ENCODE peak calls at places on chromosome 16, in ten cellular contexts. One of them, this sample, is unnamed.

GRCh38 chr16:2769100-2769529 is 8.0 kb downstream of the ELOB start:
- DNase-seq in stimulated activated CD4-positive, alpha-beta T cell treated with anti-CD3 and anti-CD28 coated beads, Interleukin-2, amount 100 ng/mL, for 24 hours: no peak
- DNase-seq in GM19239: no peak
- DNase-seq in AML-193: no peak
- DNase-seq in NCI-H2029: no peak
- DNase-seq in left cardiac atrium: peak
- DNase-seq in fibroblast of mammary gland: peak
- DNase-seq in OCI-LY7: no peak
- DNase-seq in kidney: peak
- DNase-seq in activated CD4-positive, alpha-beta T cell treated with anti-CD3 and anti-CD28 coated beads, Interleukin-2, amount 50 U/mL, for 48 hours: no peak
- DNase-seq in this sample: no peak

GRCh38 chr16:82999711-83000110 is 372.9 kb downstream of the CDH13 start:
- DNase-seq in stimulated activated CD4-positive, alpha-beta T cell treated with anti-CD3 and anti-CD28 coated beads, Interleukin-2, amount 100 ng/mL, for 24 hours: no peak
- DNase-seq in GM19239: no peak
- DNase-seq in AML-193: no peak
- DNase-seq in NCI-H2029: no peak
- DNase-seq in left cardiac atrium: no peak
- DNase-seq in fibroblast of mammary gland: no peak
- DNase-seq in OCI-LY7: no peak
- DNase-seq in kidney: no peak
- DNase-seq in activated CD4-positive, alpha-beta T cell treated with anti-CD3 and anti-CD28 coated beads, Interleukin-2, amount 50 U/mL, for 48 hours: no peak
- DNase-seq in this sample: no peak

GRCh38 chr16:82011199-82011641 is at the start of gene SDR42E1:
- DNase-seq in stimulated activated CD4-positive, alpha-beta T cell treated with anti-CD3 and anti-CD28 coated beads, Interleukin-2, amount 100 ng/mL, for 24 hours: peak
- DNase-seq in GM19239: peak
- DNase-seq in AML-193: no peak
- DNase-seq in NCI-H2029: peak
- DNase-seq in left cardiac atrium: peak
- DNase-seq in fibroblast of mammary gland: no peak
- DNase-seq in OCI-LY7: peak
- DNase-seq in kidney: peak
- DNase-seq in activated CD4-positive, alpha-beta T cell treated with anti-CD3 and anti-CD28 coated beads, Interleukin-2, amount 50 U/mL, for 48 hours: peak
- DNase-seq in this sample: peak

GRCh38 chr16:66135376-66135775 is 231.1 kb upstream of the CDH5 start:
- DNase-seq in stimulated activated CD4-positive, alpha-beta T cell treated with anti-CD3 and anti-CD28 coated beads, Interleukin-2, amount 100 ng/mL, for 24 hours: no peak
- DNase-seq in GM19239: no peak
- DNase-seq in AML-193: no peak
- DNase-seq in NCI-H2029: no peak
- DNase-seq in left cardiac atrium: peak
- DNase-seq in fibroblast of mammary gland: no peak
- DNase-seq in OCI-LY7: no peak
- DNase-seq in kidney: peak
- DNase-seq in activated CD4-positive, alpha-beta T cell treated with anti-CD3 and anti-CD28 coated beads, Interleukin-2, amount 50 U/mL, for 48 hours: no peak
- DNase-seq in this sample: no peak

GRCh38 chr16:70665806-70666735 is 19.7 kb downstream of the IL34 start:
- DNase-seq in stimulated activated CD4-positive, alpha-beta T cell treated with anti-CD3 and anti-CD28 coated beads, Interleukin-2, amount 100 ng/mL, for 24 hours: no peak
- DNase-seq in GM19239: no peak
- DNase-seq in AML-193: no peak
- DNase-seq in NCI-H2029: no peak
- DNase-seq in left cardiac atrium: no peak
- DNase-seq in fibroblast of mammary gland: no peak
- DNase-seq in OCI-LY7: no peak
- DNase-seq in kidney: peak
- DNase-seq in activated CD4-positive, alpha-beta T cell treated with anti-CD3 and anti-CD28 coated beads, Interleukin-2, amount 50 U/mL, for 48 hours: no peak
- DNase-seq in this sample: no peak

GRCh38 chr16:913817-914440 is 56.9 kb downstream of the LMF1 start:
- DNase-seq in stimulated activated CD4-positive, alpha-beta T cell treated with anti-CD3 and anti-CD28 coated beads, Interleukin-2, amount 100 ng/mL, for 24 hours: no peak
- DNase-seq in GM19239: no peak
- DNase-seq in AML-193: no peak
- DNase-seq in NCI-H2029: no peak
- DNase-seq in left cardiac atrium: no peak
- DNase-seq in fibroblast of mammary gland: no peak
- DNase-seq in OCI-LY7: no peak
- DNase-seq in kidney: no peak
- DNase-seq in activated CD4-positive, alpha-beta T cell treated with anti-CD3 and anti-CD28 coated beads, Interleukin-2, amount 50 U/mL, for 48 hours: no peak
- DNase-seq in this sample: no peak

GRCh38 chr16:77657016-77657415 is 65.3 kb upstream of the NUDT7 start:
- DNase-seq in stimulated activated CD4-positive, alpha-beta T cell treated with anti-CD3 and anti-CD28 coated beads, Interleukin-2, amount 100 ng/mL, for 24 hours: no peak
- DNase-seq in GM19239: no peak
- DNase-seq in AML-193: peak
- DNase-seq in NCI-H2029: no peak
- DNase-seq in left cardiac atrium: no peak
- DNase-seq in fibroblast of mammary gland: peak
- DNase-seq in OCI-LY7: no peak
- DNase-seq in kidney: no peak
- DNase-seq in activated CD4-positive, alpha-beta T cell treated with anti-CD3 and anti-CD28 coated beads, Interleukin-2, amount 50 U/mL, for 48 hours: no peak
- DNase-seq in this sample: no peak

GRCh38 chr16:11257131-11257938 is 1.3 kb upstream of the SOCS1 start:
- DNase-seq in stimulated activated CD4-positive, alpha-beta T cell treated with anti-CD3 and anti-CD28 coated beads, Interleukin-2, amount 100 ng/mL, for 24 hours: peak
- DNase-seq in GM19239: no peak
- DNase-seq in AML-193: peak
- DNase-seq in NCI-H2029: peak
- DNase-seq in left cardiac atrium: peak
- DNase-seq in fibroblast of mammary gland: peak
- DNase-seq in OCI-LY7: peak
- DNase-seq in kidney: peak
- DNase-seq in activated CD4-positive, alpha-beta T cell treated with anti-CD3 and anti-CD28 coated beads, Interleukin-2, amount 50 U/mL, for 48 hours: peak
- DNase-seq in this sample: peak

GRCh38 chr16:50246299-50247122 is 19.8 kb upstream of the ADCY7 start:
- DNase-seq in stimulated activated CD4-positive, alpha-beta T cell treated with anti-CD3 and anti-CD28 coated beads, Interleukin-2, amount 100 ng/mL, for 24 hours: no peak
- DNase-seq in GM19239: no peak
- DNase-seq in AML-193: no peak
- DNase-seq in NCI-H2029: no peak
- DNase-seq in left cardiac atrium: peak
- DNase-seq in fibroblast of mammary gland: no peak
- DNase-seq in OCI-LY7: no peak
- DNase-seq in kidney: peak
- DNase-seq in activated CD4-positive, alpha-beta T cell treated with anti-CD3 and anti-CD28 coated beads, Interleukin-2, amount 50 U/mL, for 48 hours: no peak
- DNase-seq in this sample: no peak

GRCh38 chr16:19542138-19542821 is 13.2 kb upstream of the VPS35L start:
- DNase-seq in stimulated activated CD4-positive, alpha-beta T cell treated with anti-CD3 and anti-CD28 coated beads, Interleukin-2, amount 100 ng/mL, for 24 hours: no peak
- DNase-seq in GM19239: no peak
- DNase-seq in AML-193: no peak
- DNase-seq in NCI-H2029: peak
- DNase-seq in left cardiac atrium: no peak
- DNase-seq in fibroblast of mammary gland: no peak
- DNase-seq in OCI-LY7: no peak
- DNase-seq in kidney: no peak
- DNase-seq in activated CD4-positive, alpha-beta T cell treated with anti-CD3 and anti-CD28 coated beads, Interleukin-2, amount 50 U/mL, for 48 hours: no peak
- DNase-seq in this sample: peak

GRCh38 chr16:4103741-4104140 is 12.5 kb downstream of the ADCY9 start:
- DNase-seq in stimulated activated CD4-positive, alpha-beta T cell treated with anti-CD3 and anti-CD28 coated beads, Interleukin-2, amount 100 ng/mL, for 24 hours: no peak
- DNase-seq in GM19239: no peak
- DNase-seq in AML-193: no peak
- DNase-seq in NCI-H2029: no peak
- DNase-seq in left cardiac atrium: no peak
- DNase-seq in fibroblast of mammary gland: no peak
- DNase-seq in OCI-LY7: no peak
- DNase-seq in kidney: no peak
- DNase-seq in activated CD4-positive, alpha-beta T cell treated with anti-CD3 and anti-CD28 coated beads, Interleukin-2, amount 50 U/mL, for 48 hours: no peak
- DNase-seq in this sample: no peak

GRCh38 chr16:25172831-25173230 is 43.9 kb upstream of the AQP8 start:
- DNase-seq in stimulated activated CD4-positive, alpha-beta T cell treated with anti-CD3 and anti-CD28 coated beads, Interleukin-2, amount 100 ng/mL, for 24 hours: no peak
- DNase-seq in GM19239: no peak
- DNase-seq in AML-193: no peak
- DNase-seq in NCI-H2029: no peak
- DNase-seq in left cardiac atrium: no peak
- DNase-seq in fibroblast of mammary gland: no peak
- DNase-seq in OCI-LY7: no peak
- DNase-seq in kidney: no peak
- DNase-seq in activated CD4-positive, alpha-beta T cell treated with anti-CD3 and anti-CD28 coated beads, Interleukin-2, amount 50 U/mL, for 48 hours: no peak
- DNase-seq in this sample: no peak

GRCh38 chr16:58503863-58504688 is 4.1 kb downstream of the NDRG4 start:
- DNase-seq in stimulated activated CD4-positive, alpha-beta T cell treated with anti-CD3 and anti-CD28 coated beads, Interleukin-2, amount 100 ng/mL, for 24 hours: no peak
- DNase-seq in GM19239: no peak
- DNase-seq in AML-193: no peak
- DNase-seq in NCI-H2029: no peak
- DNase-seq in left cardiac atrium: peak
- DNase-seq in fibroblast of mammary gland: no peak
- DNase-seq in OCI-LY7: no peak
- DNase-seq in kidney: peak
- DNase-seq in activated CD4-positive, alpha-beta T cell treated with anti-CD3 and anti-CD28 coated beads, Interleukin-2, amount 50 U/mL, for 48 hours: no peak
- DNase-seq in this sample: no peak

GRCh38 chr16:64455275-64455674 is 666.6 kb downstream of the CDH11 start:
- DNase-seq in stimulated activated CD4-positive, alpha-beta T cell treated with anti-CD3 and anti-CD28 coated beads, Interleukin-2, amount 100 ng/mL, for 24 hours: no peak
- DNase-seq in GM19239: no peak
- DNase-seq in AML-193: no peak
- DNase-seq in NCI-H2029: no peak
- DNase-seq in left cardiac atrium: no peak
- DNase-seq in fibroblast of mammary gland: peak
- DNase-seq in OCI-LY7: peak
- DNase-seq in kidney: no peak
- DNase-seq in activated CD4-positive, alpha-beta T cell treated with anti-CD3 and anti-CD28 coated beads, Interleukin-2, amount 50 U/mL, for 48 hours: no peak
- DNase-seq in this sample: no peak

GRCh38 chr16:370443-370842 is at the start of gene MRPL28:
- DNase-seq in stimulated activated CD4-positive, alpha-beta T cell treated with anti-CD3 and anti-CD28 coated beads, Interleukin-2, amount 100 ng/mL, for 24 hours: peak
- DNase-seq in GM19239: peak
- DNase-seq in AML-193: peak
- DNase-seq in NCI-H2029: peak
- DNase-seq in left cardiac atrium: peak
- DNase-seq in fibroblast of mammary gland: peak
- DNase-seq in OCI-LY7: peak
- DNase-seq in kidney: peak
- DNase-seq in activated CD4-positive, alpha-beta T cell treated with anti-CD3 and anti-CD28 coated beads, Interleukin-2, amount 50 U/mL, for 48 hours: peak
- DNase-seq in this sample: peak

GRCh38 chr16:4698321-4699029 is 5.1 kb downstream of the NUDT16L1 start:
- DNase-seq in stimulated activated CD4-positive, alpha-beta T cell treated with anti-CD3 and anti-CD28 coated beads, Interleukin-2, amount 100 ng/mL, for 24 hours: no peak
- DNase-seq in GM19239: no peak
- DNase-seq in AML-193: no peak
- DNase-seq in NCI-H2029: no peak
- DNase-seq in left cardiac atrium: no peak
- DNase-seq in fibroblast of mammary gland: no peak
- DNase-seq in OCI-LY7: no peak
- DNase-seq in kidney: peak
- DNase-seq in activated CD4-positive, alpha-beta T cell treated with anti-CD3 and anti-CD28 coated beads, Interleukin-2, amount 50 U/mL, for 48 hours: no peak
- DNase-seq in this sample: no peak

GRCh38 chr16:1159325-1159972 is 6.5 kb downstream of the CACNA1H start:
- DNase-seq in stimulated activated CD4-positive, alpha-beta T cell treated with anti-CD3 and anti-CD28 coated beads, Interleukin-2, amount 100 ng/mL, for 24 hours: no peak
- DNase-seq in GM19239: no peak
- DNase-seq in AML-193: no peak
- DNase-seq in NCI-H2029: no peak
- DNase-seq in left cardiac atrium: no peak
- DNase-seq in fibroblast of mammary gland: no peak
- DNase-seq in OCI-LY7: no peak
- DNase-seq in kidney: no peak
- DNase-seq in activated CD4-positive, alpha-beta T cell treated with anti-CD3 and anti-CD28 coated beads, Interleukin-2, amount 50 U/mL, for 48 hours: no peak
- DNase-seq in this sample: peak

GRCh38 chr16:79269211-79269863 is 331.2 kb downstream of the MAF start:
- DNase-seq in stimulated activated CD4-positive, alpha-beta T cell treated with anti-CD3 and anti-CD28 coated beads, Interleukin-2, amount 100 ng/mL, for 24 hours: peak
- DNase-seq in GM19239: peak
- DNase-seq in AML-193: no peak
- DNase-seq in NCI-H2029: no peak
- DNase-seq in left cardiac atrium: no peak
- DNase-seq in fibroblast of mammary gland: no peak
- DNase-seq in OCI-LY7: peak
- DNase-seq in kidney: no peak
- DNase-seq in activated CD4-positive, alpha-beta T cell treated with anti-CD3 and anti-CD28 coated beads, Interleukin-2, amount 50 U/mL, for 48 hours: peak
- DNase-seq in this sample: no peak

GRCh38 chr16:12323007-12323699 is 346.6 kb downstream of the SNX29 start:
- DNase-seq in stimulated activated CD4-positive, alpha-beta T cell treated with anti-CD3 and anti-CD28 coated beads, Interleukin-2, amount 100 ng/mL, for 24 hours: peak
- DNase-seq in GM19239: no peak
- DNase-seq in AML-193: no peak
- DNase-seq in NCI-H2029: no peak
- DNase-seq in left cardiac atrium: no peak
- DNase-seq in fibroblast of mammary gland: peak
- DNase-seq in OCI-LY7: peak
- DNase-seq in kidney: no peak
- DNase-seq in activated CD4-positive, alpha-beta T cell treated with anti-CD3 and anti-CD28 coated beads, Interleukin-2, amount 50 U/mL, for 48 hours: peak
- DNase-seq in this sample: no peak

GRCh38 chr16:23509441-23509754 is 896 bp downstream of the GGA2 start:
- DNase-seq in stimulated activated CD4-positive, alpha-beta T cell treated with anti-CD3 and anti-CD28 coated beads, Interleukin-2, amount 100 ng/mL, for 24 hours: no peak
- DNase-seq in GM19239: no peak
- DNase-seq in AML-193: no peak
- DNase-seq in NCI-H2029: no peak
- DNase-seq in left cardiac atrium: no peak
- DNase-seq in fibroblast of mammary gland: no peak
- DNase-seq in OCI-LY7: peak
- DNase-seq in kidney: no peak
- DNase-seq in activated CD4-positive, alpha-beta T cell treated with anti-CD3 and anti-CD28 coated beads, Interleukin-2, amount 50 U/mL, for 48 hours: no peak
- DNase-seq in this sample: no peak

GRCh38 chr16:25100511-25100910 is 11.0 kb upstream of the LCMT1 start:
- DNase-seq in stimulated activated CD4-positive, alpha-beta T cell treated with anti-CD3 and anti-CD28 coated beads, Interleukin-2, amount 100 ng/mL, for 24 hours: no peak
- DNase-seq in GM19239: no peak
- DNase-seq in AML-193: no peak
- DNase-seq in NCI-H2029: no peak
- DNase-seq in left cardiac atrium: no peak
- DNase-seq in fibroblast of mammary gland: no peak
- DNase-seq in OCI-LY7: no peak
- DNase-seq in kidney: no peak
- DNase-seq in activated CD4-positive, alpha-beta T cell treated with anti-CD3 and anti-CD28 coated beads, Interleukin-2, amount 50 U/mL, for 48 hours: no peak
- DNase-seq in this sample: no peak

GRCh38 chr16:73093146-73094144 is 45.5 kb upstream of the ZFHX3 start:
- DNase-seq in stimulated activated CD4-positive, alpha-beta T cell treated with anti-CD3 and anti-CD28 coated beads, Interleukin-2, amount 100 ng/mL, for 24 hours: no peak
- DNase-seq in GM19239: no peak
- DNase-seq in AML-193: no peak
- DNase-seq in NCI-H2029: no peak
- DNase-seq in left cardiac atrium: no peak
- DNase-seq in fibroblast of mammary gland: no peak
- DNase-seq in OCI-LY7: no peak
- DNase-seq in kidney: no peak
- DNase-seq in activated CD4-positive, alpha-beta T cell treated with anti-CD3 and anti-CD28 coated beads, Interleukin-2, amount 50 U/mL, for 48 hours: no peak
- DNase-seq in this sample: no peak

GRCh38 chr16:30977502-30977901 is 7.5 kb upstream of the HSD3B7 start:
- DNase-seq in stimulated activated CD4-positive, alpha-beta T cell treated with anti-CD3 and anti-CD28 coated beads, Interleukin-2, amount 100 ng/mL, for 24 hours: no peak
- DNase-seq in GM19239: no peak
- DNase-seq in AML-193: no peak
- DNase-seq in NCI-H2029: no peak
- DNase-seq in left cardiac atrium: no peak
- DNase-seq in fibroblast of mammary gland: peak
- DNase-seq in OCI-LY7: no peak
- DNase-seq in kidney: no peak
- DNase-seq in activated CD4-positive, alpha-beta T cell treated with anti-CD3 and anti-CD28 coated beads, Interleukin-2, amount 50 U/mL, for 48 hours: peak
- DNase-seq in this sample: no peak

GRCh38 chr16:51636913-51637743 is 486.1 kb upstream of the SALL1 start:
- DNase-seq in stimulated activated CD4-positive, alpha-beta T cell treated with anti-CD3 and anti-CD28 coated beads, Interleukin-2, amount 100 ng/mL, for 24 hours: no peak
- DNase-seq in GM19239: no peak
- DNase-seq in AML-193: no peak
- DNase-seq in NCI-H2029: no peak
- DNase-seq in left cardiac atrium: no peak
- DNase-seq in fibroblast of mammary gland: peak
- DNase-seq in OCI-LY7: no peak
- DNase-seq in kidney: no peak
- DNase-seq in activated CD4-positive, alpha-beta T cell treated with anti-CD3 and anti-CD28 coated beads, Interleukin-2, amount 50 U/mL, for 48 hours: no peak
- DNase-seq in this sample: no peak